ENCODE peak calls at places on chromosomes 4 and X, in eight cellular contexts. U, Z, I, W, L, A, J and T are unnamed samples.

GRCh38 chr4:98260579-98261290 is 449 bp upstream of the RAP1GDS1 start:
- DNase-seq in W (peak; percentile 96), A (peak; percentile 98), L (peak; percentile 97), U (peak; percentile 94), J (no peak), Z (peak; percentile 91), I (peak; percentile 93), T (peak; percentile 90)

GRCh38 chrX:37825225-37825842 is 22.0 kb downstream of the DYNLT3 start:
- DNase-seq in J (peak; percentile 63), L (peak; percentile 37), U (no peak), W (peak; percentile 53), I (no peak), Z (no peak), A (peak; percentile 43), T (peak; percentile 35)

GRCh38 chr4:170853422-170854021 is 763.8 kb upstream of the AADAT start:
- DNase-seq in Z (peak; percentile 3), U (peak; percentile 1), L (peak; percentile 51), A (peak; percentile 41), W (peak; percentile 8), I (no peak), J (no peak), T (peak; percentile 32)

GRCh38 chr4:86935499-86935832 is 655 bp downstream of the AFF1 start:
- DNase-seq in W (no peak), Z (no peak), I (no peak), L (no peak), U (no peak), A (no peak), J (peak; percentile 54), T (no peak)

GRCh38 chr4:186255122-186255521 is 10.9 kb upstream of the F11 start:
- DNase-seq in I (no peak), A (no peak), W (no peak), Z (no peak), U (no peak), J (no peak), L (no peak), T (no peak)

GRCh38 chr4:133151301-133151680 is 2.2 kb downstream of the PCDH10 start:
- DNase-seq in I (peak; percentile 30), L (peak; percentile 40), J (no peak), A (peak; percentile 43), Z (no peak), W (no peak), U (peak; percentile 64), T (no peak)

GRCh38 chr4:80197601-80198444 is 520 bp downstream of the PRDM8 start:
- DNase-seq in A (no peak), I (no peak), J (no peak), W (no peak), L (peak; percentile 49), U (peak; percentile 60), Z (no peak), T (no peak)

GRCh38 chr4:110621328-110621812 is 1.5 kb downstream of the PITX2 start:
- DNase-seq in I (no peak), W (no peak), L (peak; percentile 60), A (no peak), U (no peak), J (no peak), Z (no peak), T (no peak)

GRCh38 chr4:165865995-165866650 is 6.9 kb upstream of the TLL1 start:
- DNase-seq in W (no peak), A (no peak), I (no peak), J (no peak), L (no peak), Z (no peak), U (no peak), T (no peak)

GRCh38 chr4:18390655-18391369 is 369.3 kb upstream of the LCORL start:
- DNase-seq in Z (no peak), L (no peak), I (no peak), W (no peak), J (no peak), U (no peak), A (peak; percentile 28), T (no peak)

GRCh38 chr4:151184523-151185458 is 85.4 kb downstream of the RPS3A start:
- DNase-seq in Z (peak; percentile 45), A (peak; percentile 78), W (no peak), L (peak; percentile 80), J (no peak), I (peak; percentile 80), U (no peak), T (peak; percentile 85)